ENCODE peak calls at places on chromosomes 7 and 10, in four cellular contexts. W, T, D and A are unnamed samples.
A peak's percentile ranks its signal among the peaks of the same experiment; 100 is the strongest.

GRCh38 chr10:72328045-72328828 is 26.5 kb downstream of the DNAJB12 start:
- DNase-seq in W (peak; percentile 65), T (no peak), D (peak; percentile 82), A (peak; percentile 71)

GRCh38 chr7:40194743-40195142 is 59.9 kb downstream of the SUGCT start:
- DNase-seq in W (no peak), T (no peak), D (no peak), A (no peak)

GRCh38 chr10:44961931-44962750 is 2.5 kb downstream of the RASSF4 start:
- DNase-seq in W (no peak), T (no peak), D (no peak), A (no peak)

GRCh38 chr10:11716704-11717103 is 25.5 kb upstream of the ECHDC3 start:
- DNase-seq in W (no peak), T (no peak), D (no peak), A (no peak)

GRCh38 chr7:151814400-151814914 is 62.5 kb downstream of the PRKAG2 start:
- DNase-seq in W (no peak), T (no peak), D (no peak), A (no peak)

GRCh38 chr10:61411651-61412050 is 41.5 kb downstream of the TMEM26 start:
- DNase-seq in W (no peak), T (no peak), D (no peak), A (no peak)

GRCh38 chr7:594212-594913 is 74.7 kb upstream of the PDGFA start:
- DNase-seq in W (no peak), T (no peak), D (no peak), A (no peak)

GRCh38 chr10:111018021-111018420 is 58.8 kb upstream of the ADRA2A start:
- DNase-seq in W (no peak), T (no peak), D (no peak), A (no peak)

GRCh38 chr7:5699467-5699866 is 82.0 kb downstream of the RNF216 start:
- DNase-seq in W (no peak), T (no peak), D (no peak), A (no peak)

GRCh38 chr7:92809397-92810241 is 26.8 kb downstream of the CDK6 start:
- DNase-seq in W (peak; percentile 49), T (peak; percentile 92), D (peak; percentile 78), A (peak; percentile 90)

GRCh38 chr7:45082831-45083331 is 5.9 kb downstream of the NACAD start:
- DNase-seq in W (no peak), T (no peak), D (no peak), A (no peak)

GRCh38 chr10:48801026-48801425 is 116.4 kb downstream of the WDFY4 start:
- DNase-seq in W (no peak), T (no peak), D (no peak), A (no peak)

GRCh38 chr10:105691811-105692210 is 1050.7 kb downstream of the SORCS3 start:
- DNase-seq in W (no peak), T (no peak), D (no peak), A (no peak)

GRCh38 chr7:87146740-87147386 is 5.4 kb upstream of the DMTF1 start:
- DNase-seq in W (no peak), T (no peak), D (no peak), A (no peak)

GRCh38 chr10:125531470-125531869 is 151.5 kb downstream of the TEX36 start:
- DNase-seq in W (no peak), T (no peak), D (no peak), A (no peak)

GRCh38 chr7:38716397-38716796 is 85.2 kb upstream of the AMPH start:
- DNase-seq in W (no peak), T (no peak), D (peak; percentile 29), A (no peak)

GRCh38 chr10:70232155-70232858 is 922 bp downstream of the PPA1 start:
- DNase-seq in W (peak; percentile 26), T (no peak), D (peak; percentile 73), A (peak; percentile 71)

GRCh38 chr10:95261926-95262325 is 28.9 kb downstream of the PDLIM1 start:
- DNase-seq in W (no peak), T (no peak), D (no peak), A (no peak)

GRCh38 chr7:79506481-79506880 is 53.0 kb upstream of the MAGI2 start:
- DNase-seq in W (no peak), T (no peak), D (no peak), A (peak; percentile 66)

GRCh38 chr10:68208424-68209042 is 23.4 kb downstream of the ATOH7 start:
- DNase-seq in W (peak; percentile 70), T (peak; percentile 20), D (peak; percentile 46), A (peak; percentile 72)

GRCh38 chr10:89392974-89393373 is 551 bp downstream of the IFIT1 start:
- DNase-seq in W (no peak), T (no peak), D (no peak), A (no peak)

GRCh38 chr10:1734288-1734687 is 3.0 kb downstream of the ADARB2 start:
- DNase-seq in W (no peak), T (no peak), D (no peak), A (no peak)

GRCh38 chr7:21526007-21526406 is 16.8 kb upstream of the DNAH11 start:
- DNase-seq in W (no peak), T (no peak), D (no peak), A (peak; percentile 5)

DNA sequence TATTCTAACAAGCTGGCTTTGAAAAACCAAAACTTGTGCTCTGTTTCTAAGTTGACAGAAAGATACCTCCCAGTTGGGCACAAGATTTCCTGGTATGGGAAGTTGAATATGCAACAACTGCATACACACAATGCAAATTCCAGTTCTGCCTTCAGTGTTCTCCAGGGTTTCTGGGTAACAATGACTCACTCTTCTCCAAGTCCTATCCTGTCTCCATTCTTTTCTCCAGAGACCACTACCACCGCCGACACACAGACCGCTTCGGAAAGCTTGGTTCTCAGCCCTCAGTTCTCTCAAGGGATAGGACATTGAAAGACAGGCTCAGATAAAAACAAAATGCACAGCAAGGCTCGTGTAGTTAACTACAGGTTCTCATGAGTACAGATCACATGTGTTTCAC is 12.2 kb downstream of the PDE1C start:
- DNase-seq in W (no peak), T (no peak), D (no peak), A (no peak)
- TF ChIP-seq TARDBP in W (no peak), T (no peak), D (no peak), A (no peak)

GRCh38 chr7:106459397-106460072 is 174.8 kb upstream of the NAMPT start:
- DNase-seq in W (no peak), T (no peak), D (no peak), A (no peak)
- TF ChIP-seq TARDBP in W (no peak), T (no peak), D (no peak), A (no peak)

GRCh38 chr10:24716295-24716694 is 7.4 kb downstream of the ARHGAP21 start:
- DNase-seq in W (no peak), T (no peak), D (peak; percentile 23), A (no peak)
- TF ChIP-seq TARDBP in W (no peak), T (no peak), D (no peak), A (no peak)

DNA sequence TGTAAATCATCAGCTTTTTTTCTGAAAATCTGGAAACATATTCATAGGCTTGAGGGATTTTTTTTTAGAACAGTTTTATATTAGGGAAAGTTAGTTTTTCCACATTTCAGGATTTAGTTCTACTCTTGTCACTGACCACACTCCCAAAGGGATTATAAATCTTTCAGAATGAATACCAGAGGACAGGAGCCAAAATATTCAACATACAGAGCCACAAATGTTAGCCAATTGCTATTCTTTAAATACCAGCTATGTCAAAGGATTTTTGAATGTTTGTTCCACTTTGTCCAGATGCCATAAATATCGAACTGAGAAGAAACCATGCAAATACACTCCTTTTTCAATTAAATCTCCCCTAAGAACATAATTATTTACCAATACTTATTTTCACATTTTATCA is 50.7 kb downstream of the ODAD2 start:
- DNase-seq in W (no peak), T (no peak), D (no peak), A (no peak)
- TF ChIP-seq TARDBP in W (no peak), T (no peak), D (no peak), A (no peak)